ENCODE peak calls at places on chromosomes 11 and 22, in nine cellular contexts. T, A, G, N, C, Q, R, P and O are unnamed samples.

GRCh38 chr11:31687861-31688260 is 123.3 kb downstream of the PAX6 start:
- DNase-seq in R (no peak), C (no peak), G (no peak), Q (no peak), A (no peak), N (no peak), T (no peak), P (no peak), O (no peak)

GRCh38 chr22:37028692-37029674 is 9.4 kb downstream of the MPST start:
- DNase-seq in R (no peak), P (no peak), N (no peak), G (no peak), A (no peak), Q (no peak), C (no peak), T (no peak), O (no peak)

GRCh38 chr11:27008811-27009535 is 15.1 kb downstream of the FIBIN start:
- DNase-seq in Q (no peak), G (no peak), R (no peak), N (no peak), A (no peak), T (no peak), C (no peak), P (no peak), O (no peak)

GRCh38 chr11:111049131-111049530 is 196.4 kb upstream of the POU2AF2 start:
- DNase-seq in A (no peak), R (no peak), C (no peak), G (no peak), P (no peak), T (no peak), Q (no peak), N (no peak), O (no peak)

GRCh38 chr11:123145661-123146060 is 49.4 kb downstream of the CLMP start:
- DNase-seq in P (no peak), G (no peak), C (no peak), R (no peak), N (no peak), Q (no peak), T (no peak), A (no peak), O (no peak)

GRCh38 chr22:30882181-30882771 is 86.3 kb downstream of the MORC2 start:
- DNase-seq in Q (no peak), P (peak), C (no peak), A (no peak), T (no peak), R (peak), N (no peak), G (no peak), O (no peak)

GRCh38 chr22:46024136-46024840 is 47.3 kb upstream of the WNT7B start:
- DNase-seq in A (no peak), C (no peak), N (no peak), P (peak), R (no peak), Q (no peak), T (no peak), G (no peak), O (no peak)

GRCh38 chr22:49243965-49244364 is 583.7 kb downstream of the BRD1 start:
- DNase-seq in Q (no peak), A (no peak), T (no peak), P (no peak), C (no peak), G (no peak), N (no peak), R (no peak), O (no peak)

GRCh38 chr11:118918128-118918685 is 7.5 kb downstream of the BCL9L start:
- DNase-seq in P (peak), Q (peak), R (peak), N (peak), C (peak), G (no peak), T (peak), A (no peak), O (peak)

GRCh38 chr11:65288706-65289536 is 25.7 kb upstream of the CDC42EP2 start:
- DNase-seq in A (no peak), Q (no peak), R (no peak), T (no peak), G (no peak), N (no peak), C (no peak), P (no peak), O (no peak)

GRCh38 chr11:65637794-65638317 is at the start of gene SIPA1:
- DNase-seq in C (peak), G (peak), N (peak), P (peak), T (peak), A (peak), Q (peak), R (no peak), O (peak)

GRCh38 chr11:65890324-65891179 is at the start of gene CCDC85B:
- DNase-seq in A (peak), T (peak), G (peak), P (peak), R (peak), Q (peak), N (peak), C (peak), O (peak)

GRCh38 chr22:45977551-45978274 is 751 bp upstream of the WNT7B start:
- DNase-seq in T (no peak), C (no peak), P (no peak), R (no peak), N (no peak), A (no peak), G (no peak), Q (no peak), O (no peak)

GRCh38 chr22:35212020-35212419 is 45.3 kb upstream of the HMGXB4 start:
- DNase-seq in C (no peak), R (no peak), A (no peak), N (no peak), T (no peak), P (no peak), Q (no peak), G (no peak), O (peak)

GRCh38 chr22:47807506-47807905 is 1045.1 kb downstream of the TBC1D22A start:
- DNase-seq in C (no peak), P (no peak), Q (no peak), T (no peak), G (peak), R (no peak), A (no peak), N (no peak), O (no peak)

GRCh38 chr11:27723685-27724084 is 23.4 kb upstream of the BDNF start:
- DNase-seq in T (no peak), A (no peak), R (no peak), N (no peak), G (no peak), Q (no peak), P (no peak), C (no peak), O (no peak)

GRCh38 chr11:17314232-17314547 is 37.4 kb upstream of the NCR3LG1 start:
- DNase-seq in N (no peak), T (no peak), Q (no peak), P (no peak), A (no peak), C (peak), G (no peak), R (no peak), O (no peak)

GRCh38 chr22:29342577-29343312 is 27.2 kb upstream of the RASL10A start:
- DNase-seq in N (no peak), T (no peak), Q (no peak), G (peak), A (no peak), R (no peak), C (no peak), P (no peak), O (no peak)

GRCh38 chr11:46319074-46319453 is 28.2 kb upstream of the DGKZ start:
- DNase-seq in A (no peak), C (no peak), P (no peak), R (no peak), T (no peak), N (no peak), G (no peak), Q (no peak), O (no peak)

GRCh38 chr11:96230686-96231085 is 112.3 kb downstream of the MAML2 start:
- DNase-seq in N (no peak), T (no peak), C (no peak), R (no peak), A (no peak), Q (no peak), P (no peak), G (no peak), O (no peak)

GRCh38 chr11:114166897-114167323 is 107.4 kb downstream of the ZBTB16 start:
- DNase-seq in R (peak), Q (peak), A (no peak), G (no peak), C (peak), P (no peak), N (peak), T (no peak), O (peak)

GRCh38 chr11:116792869-116793475 is 1.3 kb upstream of the APOA5 start:
- DNase-seq in N (no peak), R (no peak), P (no peak), Q (no peak), C (peak), G (no peak), A (no peak), T (no peak), O (peak)

GRCh38 chr11:70203749-70204465 is 811 bp downstream of the FADD start:
- DNase-seq in T (peak), G (peak), R (peak), N (peak), C (peak), Q (no peak), A (peak), P (peak), O (peak)

GRCh38 chr22:44746061-44746789 is 6.2 kb upstream of the ARHGAP8 start:
- DNase-seq in A (no peak), C (no peak), G (no peak), T (no peak), P (no peak), Q (no peak), N (no peak), R (no peak), O (no peak)

GRCh38 chr11:135008001-135008405 is 596.0 kb upstream of the B3GAT1 start:
- DNase-seq in A (no peak), R (no peak), P (no peak), C (no peak), T (no peak), G (no peak), N (no peak), Q (peak), O (no peak)

GRCh38 chr11:65591939-65592814 is 3.4 kb downstream of the KCNK7 start:
- DNase-seq in Q (no peak), R (no peak), A (no peak), G (no peak), P (no peak), T (no peak), C (no peak), N (no peak), O (no peak)

GRCh38 chr22:38716827-38717226 is 11.1 kb downstream of the GTPBP1 start:
- DNase-seq in G (no peak), C (no peak), P (no peak), T (no peak), N (no peak), Q (no peak), R (no peak), A (no peak), O (no peak)